ENCODE peak calls at places on chromosomes 7 and 10, in six cellular contexts. One of them, this sample, is unnamed. For H3K27me3, the result is how much of the 10 kb centered on the place peaks cover.

GRCh38 chr10:88270871-88271713 is 312.0 kb downstream of the RNLS start:
- DNase-seq in fibroblast of lung: no peak
- DNase-seq in aorta: no peak
- DNase-seq in IMR-90: peak
- DNase-seq in mammary epithelial cell: peak
- DNase-seq in heart right ventricle: no peak
- DNase-seq in this sample: peak

GRCh38 chr7:128932862-128933821 is 4.6 kb upstream of the IRF5 start:
- DNase-seq in heart right ventricle: no peak
- DNase-seq in aorta: peak
- DNase-seq in mammary epithelial cell: no peak
- DNase-seq in IMR-90: no peak
- DNase-seq in fibroblast of lung: no peak
- DNase-seq in this sample: no peak

GRCh38 chr7:43583424-43584199 is 704 bp downstream of the STK17A start:
- DNase-seq in mammary epithelial cell: peak
- DNase-seq in heart right ventricle: peak
- DNase-seq in fibroblast of lung: peak
- DNase-seq in aorta: peak
- DNase-seq in IMR-90: peak
- DNase-seq in this sample: no peak

GRCh38 chr10:46547881-46548780 is 8.3 kb downstream of the GPRIN2 start:
- DNase-seq in IMR-90: peak
- DNase-seq in fibroblast of lung: no peak
- DNase-seq in heart right ventricle: peak
- DNase-seq in mammary epithelial cell: no peak
- DNase-seq in aorta: peak
- DNase-seq in this sample: no peak

GRCh38 chr10:24120651-24121050 is 88.3 kb upstream of the KIAA1217 start:
- DNase-seq in heart right ventricle: no peak
- DNase-seq in fibroblast of lung: no peak
- DNase-seq in IMR-90: no peak
- DNase-seq in aorta: no peak
- DNase-seq in mammary epithelial cell: no peak
- DNase-seq in this sample: no peak

GRCh38 chr10:78427497-78428031 is 393.9 kb downstream of the RPS24 start:
- DNase-seq in heart right ventricle: no peak
- DNase-seq in mammary epithelial cell: no peak
- DNase-seq in aorta: peak
- DNase-seq in IMR-90: no peak
- DNase-seq in fibroblast of lung: no peak
- DNase-seq in this sample: no peak

GRCh38 chr10:20281579-20281978 is 465.3 kb downstream of the PLXDC2 start:
- DNase-seq in IMR-90: no peak
- DNase-seq in fibroblast of lung: no peak
- DNase-seq in heart right ventricle: no peak
- DNase-seq in aorta: no peak
- DNase-seq in mammary epithelial cell: no peak
- DNase-seq in this sample: no peak

GRCh38 chr10:50431791-50432190 is 180.5 kb upstream of the ASAH2 start:
- DNase-seq in mammary epithelial cell: peak
- DNase-seq in heart right ventricle: no peak
- DNase-seq in aorta: peak
- DNase-seq in fibroblast of lung: peak
- DNase-seq in IMR-90: no peak
- DNase-seq in this sample: no peak

GRCh38 chr7:80721880-80722595 is 83.6 kb downstream of the CD36 start:
- DNase-seq in fibroblast of lung: peak
- DNase-seq in IMR-90: peak
- DNase-seq in heart right ventricle: no peak
- DNase-seq in mammary epithelial cell: peak
- DNase-seq in aorta: no peak
- DNase-seq in this sample: peak

GRCh38 chr7:68432585-68432984 is 1165.7 kb upstream of the AUTS2 start:
- DNase-seq in mammary epithelial cell: no peak
- DNase-seq in heart right ventricle: no peak
- DNase-seq in fibroblast of lung: no peak
- DNase-seq in aorta: no peak
- DNase-seq in IMR-90: no peak
- DNase-seq in this sample: no peak

GRCh38 chr10:44792119-44792783 is 118.9 kb upstream of the TMEM72 start:
- DNase-seq in IMR-90: no peak
- DNase-seq in heart right ventricle: no peak
- DNase-seq in mammary epithelial cell: no peak
- DNase-seq in aorta: no peak
- DNase-seq in fibroblast of lung: no peak
- DNase-seq in this sample: no peak
- H3K27me3 ChIP-seq in IMR-90: under half
- H3K27me3 ChIP-seq in heart right ventricle: under half
- H3K27me3 ChIP-seq in mammary epithelial cell: under half
- H3K27me3 ChIP-seq in aorta: under half
- H3K27me3 ChIP-seq in fibroblast of lung: under half
- H3K27me3 ChIP-seq in this sample: under half

DNA sequence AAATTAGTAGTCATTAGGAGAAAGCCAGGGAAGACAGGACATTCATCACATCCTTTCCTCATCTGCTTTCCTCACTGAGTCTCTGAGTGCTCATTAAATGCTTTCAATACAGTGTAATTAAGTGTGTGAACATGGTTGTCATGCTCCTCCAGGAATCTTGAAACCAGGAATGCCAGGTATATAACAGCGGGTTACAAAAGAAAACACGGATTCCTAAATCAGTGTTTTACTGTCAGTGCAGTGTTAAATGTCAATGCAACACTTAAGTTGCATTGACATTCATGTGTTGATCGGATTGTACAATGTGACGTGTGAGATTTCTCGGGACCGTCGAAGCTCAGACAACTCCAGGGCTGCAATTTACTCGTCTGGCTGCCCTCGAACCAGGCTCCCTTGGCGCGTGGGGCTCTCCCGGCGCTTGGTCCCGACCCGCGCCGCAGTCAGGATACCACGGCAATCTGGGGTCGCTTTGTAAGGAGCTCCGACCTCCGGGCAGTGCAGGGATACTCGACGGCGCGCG is 455 bp upstream of the SPAG6 start:
- DNase-seq in heart right ventricle: no peak
- DNase-seq in IMR-90: no peak
- DNase-seq in mammary epithelial cell: no peak
- DNase-seq in aorta: no peak
- DNase-seq in fibroblast of lung: no peak
- DNase-seq in this sample: no peak
- H3K27me3 ChIP-seq in heart right ventricle: half or more
- H3K27me3 ChIP-seq in IMR-90: half or more
- H3K27me3 ChIP-seq in mammary epithelial cell: under half
- H3K27me3 ChIP-seq in aorta: under half
- H3K27me3 ChIP-seq in fibroblast of lung: under half
- H3K27me3 ChIP-seq in this sample: half or more

GRCh38 chr10:132879408-132880147 is 62.8 kb downstream of the CFAP46 start:
- DNase-seq in fibroblast of lung: no peak
- DNase-seq in aorta: peak
- DNase-seq in mammary epithelial cell: no peak
- DNase-seq in heart right ventricle: no peak
- DNase-seq in IMR-90: no peak
- DNase-seq in this sample: no peak
- H3K27me3 ChIP-seq in fibroblast of lung: under half
- H3K27me3 ChIP-seq in aorta: under half
- H3K27me3 ChIP-seq in mammary epithelial cell: under half
- H3K27me3 ChIP-seq in heart right ventricle: under half
- H3K27me3 ChIP-seq in IMR-90: under half
- H3K27me3 ChIP-seq in this sample: under half

GRCh38 chr7:6268023-6268908 is 4.2 kb downstream of the CYTH3 start:
- DNase-seq in mammary epithelial cell: no peak
- DNase-seq in heart right ventricle: no peak
- DNase-seq in IMR-90: no peak
- DNase-seq in fibroblast of lung: no peak
- DNase-seq in aorta: no peak
- DNase-seq in this sample: no peak
- H3K27me3 ChIP-seq in mammary epithelial cell: under half
- H3K27me3 ChIP-seq in heart right ventricle: under half
- H3K27me3 ChIP-seq in IMR-90: under half
- H3K27me3 ChIP-seq in fibroblast of lung: under half
- H3K27me3 ChIP-seq in aorta: under half
- H3K27me3 ChIP-seq in this sample: under half

GRCh38 chr10:101545898-101546297 is 42.2 kb downstream of the POLL start:
- DNase-seq in heart right ventricle: no peak
- DNase-seq in mammary epithelial cell: no peak
- DNase-seq in IMR-90: no peak
- DNase-seq in aorta: no peak
- DNase-seq in fibroblast of lung: no peak
- DNase-seq in this sample: no peak
- H3K27me3 ChIP-seq in heart right ventricle: under half
- H3K27me3 ChIP-seq in mammary epithelial cell: under half
- H3K27me3 ChIP-seq in IMR-90: under half
- H3K27me3 ChIP-seq in aorta: under half
- H3K27me3 ChIP-seq in fibroblast of lung: under half
- H3K27me3 ChIP-seq in this sample: under half

GRCh38 chr7:46461334-46461777 is 540.3 kb upstream of the IGFBP3 start:
- DNase-seq in aorta: no peak
- DNase-seq in mammary epithelial cell: no peak
- DNase-seq in fibroblast of lung: peak
- DNase-seq in IMR-90: peak
- DNase-seq in heart right ventricle: no peak
- DNase-seq in this sample: peak
- H3K27me3 ChIP-seq in aorta: under half
- H3K27me3 ChIP-seq in mammary epithelial cell: under half
- H3K27me3 ChIP-seq in fibroblast of lung: under half
- H3K27me3 ChIP-seq in IMR-90: under half
- H3K27me3 ChIP-seq in heart right ventricle: under half
- H3K27me3 ChIP-seq in this sample: under half

GRCh38 chr7:134374291-134374690 is 57.6 kb upstream of the SLC35B4 start:
- DNase-seq in mammary epithelial cell: no peak
- DNase-seq in IMR-90: no peak
- DNase-seq in heart right ventricle: no peak
- DNase-seq in fibroblast of lung: no peak
- DNase-seq in aorta: no peak
- DNase-seq in this sample: no peak
- H3K27me3 ChIP-seq in mammary epithelial cell: under half
- H3K27me3 ChIP-seq in IMR-90: under half
- H3K27me3 ChIP-seq in heart right ventricle: under half
- H3K27me3 ChIP-seq in fibroblast of lung: under half
- H3K27me3 ChIP-seq in aorta: under half
- H3K27me3 ChIP-seq in this sample: under half

GRCh38 chr7:156464339-156464738 is 176.2 kb upstream of the RNF32 start:
- DNase-seq in fibroblast of lung: no peak
- DNase-seq in IMR-90: no peak
- DNase-seq in aorta: no peak
- DNase-seq in mammary epithelial cell: no peak
- DNase-seq in heart right ventricle: no peak
- DNase-seq in this sample: no peak
- H3K27me3 ChIP-seq in fibroblast of lung: under half
- H3K27me3 ChIP-seq in IMR-90: under half
- H3K27me3 ChIP-seq in aorta: under half
- H3K27me3 ChIP-seq in mammary epithelial cell: under half
- H3K27me3 ChIP-seq in heart right ventricle: under half
- H3K27me3 ChIP-seq in this sample: under half

GRCh38 chr10:127532659-127533058 is 16.4 kb upstream of the NPS start:
- DNase-seq in aorta: no peak
- DNase-seq in heart right ventricle: no peak
- DNase-seq in mammary epithelial cell: no peak
- DNase-seq in IMR-90: no peak
- DNase-seq in fibroblast of lung: no peak
- DNase-seq in this sample: no peak

GRCh38 chr10:127534074-127534473 is 15.0 kb upstream of the NPS start:
- DNase-seq in mammary epithelial cell: no peak
- DNase-seq in heart right ventricle: no peak
- DNase-seq in fibroblast of lung: no peak
- DNase-seq in IMR-90: no peak
- DNase-seq in aorta: no peak
- DNase-seq in this sample: no peak

GRCh38 chr10:127534511-127534910 is 14.6 kb upstream of the NPS start:
- DNase-seq in mammary epithelial cell: no peak
- DNase-seq in aorta: no peak
- DNase-seq in IMR-90: no peak
- DNase-seq in fibroblast of lung: no peak
- DNase-seq in heart right ventricle: no peak
- DNase-seq in this sample: no peak

GRCh38 chr10:127535802-127536515 is 13.2 kb upstream of the NPS start:
- DNase-seq in aorta: no peak
- DNase-seq in IMR-90: no peak
- DNase-seq in heart right ventricle: no peak
- DNase-seq in mammary epithelial cell: no peak
- DNase-seq in fibroblast of lung: no peak
- DNase-seq in this sample: no peak

GRCh38 chr10:127532193-127532592 is 16.9 kb upstream of the NPS start:
- DNase-seq in fibroblast of lung: no peak
- DNase-seq in aorta: no peak
- DNase-seq in heart right ventricle: no peak
- DNase-seq in mammary epithelial cell: no peak
- DNase-seq in IMR-90: no peak
- DNase-seq in this sample: no peak
- H3K27me3 ChIP-seq in fibroblast of lung: under half
- H3K27me3 ChIP-seq in aorta: under half
- H3K27me3 ChIP-seq in heart right ventricle: under half
- H3K27me3 ChIP-seq in mammary epithelial cell: under half
- H3K27me3 ChIP-seq in IMR-90: under half
- H3K27me3 ChIP-seq in this sample: under half

This sample was measured in brain microvascular endothelial cell.